ENCODE peak calls at places on chromosomes 13 and 19, in ten cellular contexts. J, V, Z, E, B, F, Q, L, O and M are unnamed samples.
A peak's percentile ranks its signal among the peaks of the same experiment; 100 is the strongest.

GRCh38 chr19:54506079-54506478 is 3.4 kb downstream of the LAIR2 start:
- DNase-seq in J (no peak), V (no peak), Z (no peak), E (no peak), B (no peak), F (no peak), Q (no peak), L (no peak), O (no peak), M (no peak)

GRCh38 chr13:99968521-99969367 is 2.8 kb downstream of the ZIC5 start:
- DNase-seq in J (no peak), V (peak; percentile 47), Z (no peak), E (peak; percentile 54), B (no peak), F (no peak), Q (no peak), L (no peak), O (no peak), M (no peak)

GRCh38 chr13:31859546-31859945 is 120.2 kb downstream of the RXFP2 start:
- DNase-seq in J (peak; percentile 8), V (no peak), Z (no peak), E (no peak), B (no peak), F (no peak), Q (no peak), L (no peak), O (no peak), M (no peak)

GRCh38 chr13:32538234-32538620 is 368 bp downstream of the N4BP2L2 start:
- DNase-seq in J (peak; percentile 50), V (peak; percentile 70), Z (no peak), E (peak; percentile 43), B (peak; percentile 52), F (no peak), Q (no peak), L (peak; percentile 35), O (no peak), M (peak; percentile 14)

GRCh38 chr13:34078334-34078999 is 260.5 kb downstream of the RFC3 start:
- DNase-seq in J (no peak), V (no peak), Z (peak; percentile 83), E (no peak), B (no peak), F (no peak), Q (no peak), L (no peak), O (no peak), M (no peak)

GRCh38 chr13:114015111-114015551 is 41.3 kb upstream of the C13orf46 start:
- DNase-seq in J (no peak), V (no peak), Z (no peak), E (peak; percentile 48), B (no peak), F (no peak), Q (no peak), L (peak; percentile 22), O (no peak), M (no peak)

GRCh38 chr13:84121456-84121855 is 239.2 kb upstream of the SLITRK1 start:
- DNase-seq in J (peak; percentile 12), V (no peak), Z (peak; percentile 64), E (no peak), B (peak; percentile 20), F (no peak), Q (no peak), L (no peak), O (no peak), M (peak; percentile 4)

GRCh38 chr19:1799695-1800342 is 12.3 kb downstream of the ATP8B3 start:
- DNase-seq in J (no peak), V (no peak), Z (no peak), E (no peak), B (no peak), F (no peak), Q (no peak), L (no peak), O (no peak), M (no peak)

GRCh38 chr13:61086052-61086451 is 329.6 kb downstream of the PCDH20 start:
- DNase-seq in J (peak; percentile 41), V (no peak), Z (no peak), E (no peak), B (no peak), F (no peak), Q (no peak), L (no peak), O (no peak), M (no peak)

GRCh38 chr19:46474211-46474610 is 2.8 kb upstream of the PNMA8A start:
- DNase-seq in J (no peak), V (no peak), Z (no peak), E (no peak), B (no peak), F (no peak), Q (no peak), L (no peak), O (no peak), M (no peak)

GRCh38 chr19:3383121-3383722 is 16.8 kb downstream of the NFIC start:
- DNase-seq in J (no peak), V (peak; percentile 92), Z (no peak), E (no peak), B (no peak), F (no peak), Q (no peak), L (no peak), O (peak; percentile 70), M (no peak)

GRCh38 chr19:19956431-19957075 is 55.8 kb downstream of the ZNF93 start:
- DNase-seq in J (no peak), V (no peak), Z (no peak), E (no peak), B (no peak), F (no peak), Q (no peak), L (no peak), O (no peak), M (no peak)

GRCh38 chr13:26476744-26477129 is 80.7 kb upstream of the WASF3 start:
- DNase-seq in J (no peak), V (no peak), Z (no peak), E (no peak), B (no peak), F (no peak), Q (no peak), L (no peak), O (no peak), M (no peak)

GRCh38 chr13:101930331-101930730 is 471.5 kb downstream of the FGF14 start:
- DNase-seq in J (peak; percentile 2), V (no peak), Z (no peak), E (no peak), B (no peak), F (no peak), Q (no peak), L (no peak), O (no peak), M (no peak)

GRCh38 chr19:10223488-10224213 is 7.5 kb downstream of the S1PR2 start:
- DNase-seq in J (no peak), V (no peak), Z (no peak), E (no peak), B (no peak), F (no peak), Q (no peak), L (no peak), O (no peak), M (no peak)

GRCh38 chr19:2122982-2123381 is 26.3 kb downstream of the IZUMO4 start:
- DNase-seq in J (no peak), V (no peak), Z (no peak), E (no peak), B (no peak), F (no peak), Q (no peak), L (no peak), O (no peak), M (no peak)

GRCh38 chr19:20969498-20969897 is 46.4 kb downstream of the ZNF85 start:
- DNase-seq in J (no peak), V (no peak), Z (no peak), E (no peak), B (no peak), F (no peak), Q (no peak), L (no peak), O (no peak), M (no peak)

GRCh38 chr19:34145741-34146202 is 26.5 kb upstream of the LSM14A start:
- DNase-seq in J (peak; percentile 24), V (no peak), Z (peak; percentile 61), E (peak; percentile 45), B (peak; percentile 70), F (peak; percentile 29), Q (peak; percentile 56), L (peak; percentile 33), O (peak; percentile 29), M (peak; percentile 44)

GRCh38 chr19:35975608-35976214 is 19.3 kb upstream of the SDHAF1 start:
- DNase-seq in J (peak; percentile 22), V (no peak), Z (peak; percentile 48), E (peak; percentile 43), B (peak; percentile 38), F (no peak), Q (no peak), L (no peak), O (no peak), M (no peak)

GRCh38 chr19:29121684-29122083 is 91.3 kb downstream of the UQCRFS1 start:
- DNase-seq in J (no peak), V (no peak), Z (peak; percentile 5), E (peak; percentile 2), B (peak; percentile 6), F (no peak), Q (peak; percentile 7), L (no peak), O (no peak), M (no peak)

GRCh38 chr19:8355631-8356402 is 8.1 kb upstream of the ANGPTL4 start:
- DNase-seq in J (peak; percentile 98), V (no peak), Z (peak; percentile 67), E (peak; percentile 96), B (peak; percentile 97), F (no peak), Q (no peak), L (no peak), O (peak; percentile 55), M (peak; percentile 89)

GRCh38 chr19:56253737-56254136 is 18.8 kb upstream of the EDDM13 start:
- DNase-seq in J (peak; percentile 51), V (no peak), Z (peak; percentile 62), E (peak; percentile 59), B (peak; percentile 75), F (no peak), Q (peak; percentile 64), L (no peak), O (no peak), M (peak; percentile 35)

GRCh38 chr19:5080030-5080644 is 111.2 kb downstream of the KDM4B start:
- DNase-seq in J (no peak), V (no peak), Z (no peak), E (no peak), B (no peak), F (no peak), Q (no peak), L (no peak), O (no peak), M (no peak)

GRCh38 chr19:42352216-42352892 is 26.9 kb downstream of the MEGF8 start:
- DNase-seq in J (peak; percentile 15), V (no peak), Z (no peak), E (no peak), B (no peak), F (no peak), Q (peak; percentile 30), L (no peak), O (no peak), M (no peak)

GRCh38 chr19:4515732-4516131 is 2.6 kb downstream of the PLIN4 start:
- DNase-seq in J (no peak), V (no peak), Z (no peak), E (no peak), B (no peak), F (no peak), Q (no peak), L (no peak), O (no peak), M (no peak)

GRCh38 chr19:57512845-57513244 is 13.1 kb downstream of the ZNF773 start:
- DNase-seq in J (peak; percentile 49), V (no peak), Z (peak; percentile 40), E (no peak), B (peak; percentile 32), F (no peak), Q (no peak), L (no peak), O (no peak), M (no peak)

GRCh38 chr13:113932060-113932459 is 41.8 kb downstream of the C13orf46 start:
- DNase-seq in J (no peak), V (peak; percentile 40), Z (no peak), E (no peak), B (no peak), F (no peak), Q (no peak), L (no peak), O (peak; percentile 11), M (no peak)

GRCh38 chr19:14565298-14565679 is 6.6 kb downstream of the NDUFB7 start:
- DNase-seq in J (no peak), V (no peak), Z (no peak), E (no peak), B (no peak), F (no peak), Q (no peak), L (no peak), O (no peak), M (no peak)